ENCODE peak calls at places on chromosomes 11 and 22, in seven cellular contexts. S is GM12878, U is body of pancreas, Y is testis, F is Peyer's patch, L is adrenal gland, V is HCT116. M is an unnamed sample. For H3K36me3 and H3K27me3, the result is how much of the 10 kb centered on the place peaks cover.

GRCh38 chr22:26779108-26779507 is 121.7 kb downstream of the MIAT start:
- DNase-seq in S (no peak), Y (no peak), F (no peak), L (no peak), U (no peak), V (no peak), M (no peak)

GRCh38 chr11:69718147-69718546 is 14.3 kb upstream of the FGF19 start:
- DNase-seq in F (no peak), V (no peak), U (no peak), S (no peak), Y (peak), L (no peak), M (no peak)

GRCh38 chr22:19800761-19801244 is 40.2 kb downstream of the TBX1 start:
- DNase-seq in F (no peak), L (no peak), Y (peak), V (no peak), U (no peak), S (no peak), M (no peak)

GRCh38 chr11:58921778-58922390 is 17.4 kb upstream of the GLYATL1 start:
- DNase-seq in F (no peak), V (no peak), Y (no peak), S (no peak), U (no peak), L (no peak), M (no peak)

GRCh38 chr11:130037881-130038601 is 31.7 kb upstream of the APLP2 start:
- DNase-seq in F (no peak), U (no peak), V (no peak), S (no peak), Y (no peak), L (no peak), M (no peak)

GRCh38 chr11:70434813-70435300 is 36.5 kb downstream of the CTTN start:
- DNase-seq in U (no peak), V (no peak), F (no peak), S (no peak), Y (no peak), L (no peak), M (no peak)

GRCh38 chr22:35345808-35346505 is 34.9 kb upstream of the HMOX1 start:
- DNase-seq in Y (no peak), F (no peak), V (no peak), U (no peak), L (no peak), S (no peak), M (no peak)

GRCh38 chr22:27347951-27348350 is 453.6 kb downstream of the MN1 start:
- DNase-seq in U (no peak), F (no peak), L (no peak), S (no peak), Y (no peak), V (no peak), M (no peak)

GRCh38 chr11:34680918-34681554 is 60.1 kb downstream of the EHF start:
- DNase-seq in S (no peak), U (no peak), L (peak), Y (no peak), F (no peak), V (peak), M (no peak)

GRCh38 chr22:35783943-35784614 is 66.4 kb downstream of the APOL5 start:
- DNase-seq in V (no peak), L (no peak), F (no peak), Y (no peak), U (no peak), S (no peak), M (no peak)

GRCh38 chr11:128824199-128825049 is 42.7 kb downstream of the KCNJ1 start:
- DNase-seq in S (no peak), Y (peak), F (no peak), L (no peak), U (no peak), V (no peak), M (peak)

GRCh38 chr11:70783356-70783755 is 385.0 kb downstream of the CTTN start:
- DNase-seq in Y (no peak), L (no peak), V (no peak), S (no peak), U (no peak), F (no peak), M (no peak)

GRCh38 chr11:64804346-64805210 is 1.6 kb upstream of the MAP4K2 start:
- DNase-seq in V (no peak), S (no peak), F (no peak), L (no peak), U (no peak), Y (no peak), M (no peak)

GRCh38 chr11:17978553-17979287 is 34.1 kb downstream of the SERGEF start:
- DNase-seq in F (peak), V (no peak), S (no peak), L (peak), Y (peak), U (peak), M (no peak)

GRCh38 chr11:77346906-77347603 is 45.6 kb upstream of the GDPD4 start:
- DNase-seq in F (no peak), Y (no peak), S (no peak), L (no peak), V (no peak), U (no peak), M (no peak)

GRCh38 chr22:33854724-33855123 is 65.6 kb downstream of the LARGE1 start:
- DNase-seq in V (no peak), L (no peak), S (no peak), U (no peak), Y (no peak), F (no peak), M (no peak)

GRCh38 chr11:42249956-42250355 is 790.5 kb upstream of the LRRC4C start:
- DNase-seq in F (no peak), S (no peak), V (no peak), Y (no peak), U (no peak), L (no peak), M (no peak)

GRCh38 chr11:8690374-8691342 is 8.1 kb downstream of the RPL27A start:
- DNase-seq in U (no peak), F (no peak), V (no peak), Y (no peak), S (no peak), L (peak), M (no peak)

GRCh38 chr22:36430863-36431262 is 43.1 kb upstream of the MYH9 start:
- DNase-seq in L (no peak), Y (no peak), F (no peak), V (no peak), S (no peak), U (no peak), M (no peak)

GRCh38 chr11:13837286-13837685 is 125.2 kb upstream of the SPON1 start:
- DNase-seq in S (no peak), V (peak), L (no peak), U (no peak), F (no peak), Y (no peak), M (no peak)

GRCh38 chr11:133163463-133164419 is 368.6 kb downstream of the OPCML start:
- DNase-seq in U (no peak), V (no peak), L (peak), Y (peak), S (peak), F (peak), M (no peak)

GRCh38 chr11:2382927-2383822 is 6.1 kb downstream of the CD81 start:
- DNase-seq in Y (peak), S (no peak), V (no peak), F (peak), U (no peak), L (peak), M (peak)

GRCh38 chr11:12113294-12113693 is 2.9 kb downstream of the MICAL2 start:
- DNase-seq in F (no peak), U (no peak), L (no peak), S (no peak), V (no peak), Y (peak), M (no peak)

GRCh38 chr22:19663286-19663815 is 51.0 kb upstream of the SEPTIN5 start:
- DNase-seq in U (peak), F (no peak), S (no peak), L (peak), Y (peak), V (no peak), M (peak)

GRCh38 chr22:32706149-32706548 is 95.4 kb upstream of the TIMP3 start:
- DNase-seq in S (no peak), F (no peak), U (no peak), Y (no peak), L (no peak), V (no peak), M (no peak)

GRCh38 chr11:6568191-6568918 is 35.1 kb downstream of the RRP8 start:
- DNase-seq in F (no peak), S (no peak), V (no peak), U (peak), L (peak), Y (peak), M (no peak)

GRCh38 chr11:43359432-43359818 is 705 bp downstream of the TTC17 start:
- DNase-seq in L (no peak), F (no peak), S (peak), U (no peak), V (no peak), Y (peak), M (no peak)

GRCh38 chr11:12052676-12053605 is 44.5 kb upstream of the DKK3 start:
- DNase-seq in S (no peak), L (no peak), U (no peak), Y (no peak), V (no peak), F (peak), M (no peak)

GRCh38 chr11:131154329-131154728 is 216.1 kb upstream of the NTM start:
- DNase-seq in L (no peak), F (no peak), U (no peak), Y (no peak), V (no peak), S (no peak), M (no peak)

GRCh38 chr11:83285131-83285770 is 916 bp downstream of the CCDC90B start:
- DNase-seq in Y (no peak), U (no peak), L (no peak), S (no peak), F (no peak), V (no peak), M (no peak)

GRCh38 chr11:24683578-24683977 is 186.7 kb downstream of the LUZP2 start:
- DNase-seq in V (no peak), F (no peak), S (no peak), U (no peak), L (no peak), Y (no peak), M (no peak)

GRCh38 chr11:18312012-18312411 is 9.9 kb downstream of the HPS5 start:
- DNase-seq in U (no peak), S (no peak), L (no peak), V (no peak), F (no peak), Y (no peak), M (no peak)

GRCh38 chr11:76781861-76782500 is 1.2 kb upstream of the TSKU start:
- DNase-seq in F (no peak), L (no peak), Y (no peak), S (no peak), V (no peak), U (no peak), M (no peak)

GRCh38 chr11:64500176-64501013 is 90.6 kb upstream of the SLC22A12 start:
- DNase-seq in L (no peak), Y (peak), V (peak), U (no peak), F (no peak), S (no peak), M (no peak)

GRCh38 chr22:48864748-48865147 is 962.9 kb downstream of the BRD1 start:
- DNase-seq in S (no peak), Y (no peak), V (no peak), F (peak), L (no peak), U (no peak), M (no peak)
- TF ChIP-seq POLR2A in S (no peak), Y (no peak), V (no peak), F (no peak), L (no peak), U (no peak), M (no peak)

DNA sequence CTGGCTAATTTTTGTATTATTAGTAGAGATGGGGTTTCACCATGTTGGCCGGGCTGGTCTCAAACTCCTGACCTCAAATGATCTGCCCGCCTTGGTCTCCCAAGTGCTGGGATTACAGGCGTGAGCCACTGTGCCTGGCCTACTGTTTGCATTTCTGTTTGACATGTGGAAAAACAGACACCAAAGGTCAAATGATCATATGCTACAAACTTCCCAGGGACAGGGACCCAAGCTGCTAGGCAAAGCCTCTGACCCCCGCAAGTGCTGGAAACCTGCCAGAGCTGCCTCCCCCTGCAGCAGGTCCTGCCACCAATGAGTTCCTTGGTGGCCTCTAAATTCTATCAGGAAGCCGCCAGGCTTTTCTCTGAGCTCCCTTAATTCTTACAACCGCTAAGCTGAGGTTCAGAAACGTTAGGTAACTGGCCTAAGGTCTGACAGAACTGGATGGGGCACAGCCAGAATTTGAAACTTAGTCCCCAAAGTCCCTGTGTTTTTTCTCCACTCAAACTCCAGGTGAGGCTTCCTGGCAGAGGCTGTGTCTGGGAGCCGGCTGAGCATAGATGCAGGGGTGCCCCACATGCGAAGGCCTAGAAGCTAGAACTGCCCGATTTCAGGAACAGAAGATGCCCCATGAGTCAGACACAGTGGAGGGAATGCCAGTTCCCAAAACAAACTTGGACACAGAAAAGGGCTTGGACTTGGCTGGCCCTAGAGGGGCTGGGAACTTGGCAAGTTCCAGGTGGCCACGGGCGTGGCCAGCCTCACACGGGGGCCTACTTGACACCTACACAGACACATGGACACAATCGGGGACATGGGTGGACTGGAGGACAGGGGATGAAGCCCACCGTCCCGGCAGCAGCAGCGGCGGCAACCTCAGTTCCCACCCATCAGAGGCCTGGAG is 7.4 kb downstream of the CSNK1E start:
- DNase-seq in U (no peak), V (no peak), S (no peak), F (no peak), Y (no peak), L (no peak), M (peak)
- H3K36me3 ChIP-seq in U (under half), V (under half), S (under half), F (under half), Y (under half), L (under half), M (under half)

GRCh38 chr11:32438346-32438882 is 3.1 kb upstream of the WT1 start:
- DNase-seq in U (no peak), V (no peak), Y (no peak), L (no peak), F (no peak), S (no peak), M (no peak)

GRCh38 chr11:32436751-32437405 is 1.5 kb upstream of the WT1 start:
- DNase-seq in L (no peak), U (no peak), S (no peak), V (no peak), Y (peak), F (no peak), M (peak)

GRCh38 chr11:32435947-32436750 is 810 bp upstream of the WT1 start:
- DNase-seq in U (no peak), F (no peak), S (no peak), Y (peak), V (no peak), L (no peak), M (peak)

GRCh38 chr11:32438883-32439487 is 3.6 kb upstream of the WT1 start:
- DNase-seq in U (no peak), Y (no peak), F (no peak), S (no peak), L (no peak), V (no peak), M (peak)

DNA sequence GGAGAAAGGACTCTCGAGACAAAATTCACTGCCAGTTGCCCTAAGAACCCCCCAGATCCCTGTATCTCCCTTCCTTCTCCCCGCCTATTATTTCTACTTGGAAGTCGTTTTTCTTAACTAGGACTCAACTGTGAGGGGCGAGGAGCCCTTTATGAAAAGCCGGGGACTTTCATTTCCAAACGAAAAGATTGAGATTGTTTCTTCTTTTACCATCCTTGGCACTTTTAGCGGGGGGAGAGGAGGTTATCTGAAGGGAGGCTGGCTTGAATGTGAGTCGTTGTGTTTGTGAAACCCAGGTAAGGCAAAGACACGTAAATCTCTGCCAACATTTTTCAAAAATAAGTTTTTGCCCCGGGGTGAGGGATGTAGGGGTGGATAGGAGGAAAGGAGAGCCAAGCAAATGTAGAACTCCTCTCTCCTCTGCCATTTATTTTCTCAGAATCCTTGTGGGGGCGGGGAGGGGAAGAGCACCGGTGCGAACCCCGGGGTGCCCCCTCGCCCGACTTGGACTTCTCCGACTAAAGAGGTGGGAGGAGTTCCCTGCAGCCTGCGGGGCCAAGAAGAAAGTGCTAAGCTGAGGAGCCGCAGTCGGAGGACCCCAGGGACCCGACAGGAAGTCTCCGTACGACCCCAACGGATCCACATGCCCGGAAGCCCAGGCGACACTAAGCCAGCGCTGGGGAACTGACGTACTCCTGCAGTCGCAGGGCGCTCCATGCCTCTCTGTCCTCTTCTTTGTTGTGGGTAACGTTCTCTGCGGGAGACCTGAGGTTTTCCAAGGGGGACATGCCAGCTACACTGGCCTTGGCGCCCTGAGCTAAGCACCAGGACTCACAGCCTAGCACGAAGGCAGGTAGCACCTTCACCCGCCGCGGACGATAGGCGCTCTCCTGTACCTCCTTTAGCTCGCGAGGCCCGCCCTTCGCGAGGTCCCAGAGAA is 2.3 kb upstream of the WT1 start:
- DNase-seq in Y (no peak), L (no peak), S (no peak), U (no peak), F (no peak), V (no peak), M (peak)
- H3K27me3 ChIP-seq in Y (under half), L (half or more), S (under half), U (under half), F (half or more), V (under half), M (under half)

DNA sequence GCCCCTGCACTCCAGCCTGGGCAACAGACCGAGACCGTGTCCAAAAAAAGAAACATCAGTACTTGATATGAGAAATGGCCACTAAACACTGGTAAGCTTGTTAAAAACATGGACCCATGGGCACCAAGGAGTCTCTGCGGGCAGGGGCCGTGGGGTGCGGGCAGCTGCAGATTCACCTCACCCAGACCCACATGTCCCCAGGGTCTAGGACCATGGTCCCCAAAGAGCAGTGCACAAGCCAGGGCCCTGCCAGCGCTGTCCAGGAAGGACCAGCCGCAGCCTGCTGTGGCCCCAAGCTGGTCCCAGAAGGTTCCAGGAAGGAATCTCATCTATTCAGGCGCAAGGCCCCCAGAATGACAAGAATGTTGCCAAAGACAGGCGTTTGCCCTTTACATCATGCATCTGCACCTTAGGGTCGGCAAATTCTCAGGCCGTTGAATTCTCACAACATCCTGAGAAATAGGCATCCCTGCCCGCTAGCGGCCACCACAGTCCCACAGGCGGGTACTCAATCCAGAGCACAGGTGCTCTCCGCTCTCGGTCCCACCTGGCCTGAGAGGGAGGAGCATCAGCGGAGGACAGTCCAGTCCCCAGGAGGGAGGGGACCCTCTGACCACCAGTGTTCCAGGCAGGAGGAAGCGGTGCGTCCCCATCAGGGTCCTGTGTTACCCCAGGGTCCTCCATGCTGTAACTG is 9.5 kb downstream of the YPEL1 start:
- DNase-seq in Y (no peak), U (no peak), S (no peak), F (no peak), V (no peak), L (no peak), M (no peak)
- TF ChIP-seq POLR2A in Y (no peak), U (no peak), S (no peak), F (no peak), V (no peak), L (no peak), M (no peak)